ENCODE peak calls at places on chromosomes 1 and 21, in seven cellular contexts. Y is left ventricle myocardium inferior, R is psoas muscle, K is adrenal gland, I is GM23248, Z is neural progenitor cell, O is heart left ventricle. H is an unnamed sample.

GRCh38 chr1:17053071-17053684 is 654 bp downstream of the SDHB start:
- DNase-seq in Z (no peak), O (no peak), R (no peak), Y (no peak), K (no peak), I (peak; percentile 21), H (no peak)

GRCh38 chr1:21680918-21681317 is 11.8 kb upstream of the RAP1GAP start:
- DNase-seq in K (no peak), I (peak; percentile 78), O (no peak), Z (no peak), Y (no peak), R (no peak), H (no peak)

GRCh38 chr21:42858185-42858847 is 21.0 kb downstream of the WDR4 start:
- DNase-seq in O (no peak), K (no peak), Z (no peak), Y (no peak), I (no peak), R (no peak), H (no peak)

GRCh38 chr1:221117548-221117951 is 238.3 kb downstream of the HLX start:
- DNase-seq in Z (no peak), K (no peak), O (peak; percentile 25), R (peak; percentile 73), Y (peak; percentile 28), I (peak; percentile 91), H (peak; percentile 71)

GRCh38 chr1:113091988-113092602 is 19.1 kb downstream of the LRIG2 start:
- DNase-seq in Y (no peak), R (no peak), O (no peak), Z (no peak), K (no peak), I (no peak), H (no peak)

GRCh38 chr1:62595647-62596046 is 1.7 kb upstream of the ANGPTL3 start:
- DNase-seq in R (no peak), Y (no peak), Z (no peak), K (no peak), I (no peak), O (no peak), H (no peak)

GRCh38 chr1:22920734-22921451 is 51.8 kb downstream of the LACTBL1 start:
- DNase-seq in R (peak; percentile 4), K (no peak), O (no peak), Y (peak; percentile 37), Z (no peak), I (no peak), H (no peak)

GRCh38 chr1:197521118-197521739 is 253.2 kb downstream of the CRB1 start:
- DNase-seq in Y (no peak), O (no peak), I (peak; percentile 65), R (no peak), Z (peak; percentile 45), K (peak; percentile 19), H (no peak)

GRCh38 chr1:245560460-245560859 is 405.7 kb downstream of the KIF26B start:
- DNase-seq in O (no peak), I (no peak), Z (no peak), Y (no peak), R (no peak), K (no peak), H (no peak)

GRCh38 chr1:152419917-152420316 is 5.9 kb upstream of the CRNN start:
- DNase-seq in O (no peak), I (no peak), Y (no peak), K (no peak), R (no peak), Z (no peak), H (no peak)
- H3K9me3 ChIP-seq in O (peaks cover 3% of the 10 kb centered on the region), I (no peaks in the 10 kb centered on the region), Y (peaks cover 14% of the 10 kb centered on the region), K (no peaks in the 10 kb centered on the region), R (no peaks in the 10 kb centered on the region), Z (peaks cover 15% of the 10 kb centered on the region), H (no peaks in the 10 kb centered on the region)

DNA sequence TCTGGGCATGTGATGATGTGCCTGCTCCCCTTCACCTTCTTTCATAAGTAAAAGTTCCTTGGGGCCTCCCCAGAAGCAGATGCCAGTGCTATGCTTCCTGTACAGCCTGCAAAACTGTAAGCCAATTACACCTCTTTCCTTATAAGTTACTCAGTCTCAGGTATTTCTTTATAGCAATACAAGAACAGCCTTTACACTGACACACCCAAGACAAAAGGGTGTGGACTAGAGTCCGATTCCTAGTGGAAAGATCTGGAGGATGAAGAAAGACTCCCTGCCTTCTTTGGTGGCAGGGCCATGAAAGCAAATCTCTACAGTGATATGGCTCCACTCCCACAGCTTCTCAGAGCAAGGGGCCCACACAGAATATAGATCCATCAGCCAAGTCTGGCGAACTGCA is 209.7 kb upstream of the ST6GALNAC5 start:
- DNase-seq in R (no peak), I (no peak), O (no peak), K (no peak), Z (no peak), Y (no peak), H (no peak)
- H3K9me3 ChIP-seq in R (no peaks in the 10 kb centered on the region), I (no peaks in the 10 kb centered on the region), O (no peaks in the 10 kb centered on the region), K (no peaks in the 10 kb centered on the region), Z (no peaks in the 10 kb centered on the region), Y (peaks cover 4% of the 10 kb centered on the region), H (no peaks in the 10 kb centered on the region)

GRCh38 chr21:27077501-27077900 is 110.6 kb upstream of the ADAMTS5 start:
- DNase-seq in Z (no peak), Y (no peak), K (no peak), O (no peak), I (peak; percentile 64), R (no peak), H (no peak)
- H3K9me3 ChIP-seq in Z (no peaks in the 10 kb centered on the region), Y (no peaks in the 10 kb centered on the region), K (no peaks in the 10 kb centered on the region), O (no peaks in the 10 kb centered on the region), I (no peaks in the 10 kb centered on the region), R (no peaks in the 10 kb centered on the region), H (no peaks in the 10 kb centered on the region)

DNA sequence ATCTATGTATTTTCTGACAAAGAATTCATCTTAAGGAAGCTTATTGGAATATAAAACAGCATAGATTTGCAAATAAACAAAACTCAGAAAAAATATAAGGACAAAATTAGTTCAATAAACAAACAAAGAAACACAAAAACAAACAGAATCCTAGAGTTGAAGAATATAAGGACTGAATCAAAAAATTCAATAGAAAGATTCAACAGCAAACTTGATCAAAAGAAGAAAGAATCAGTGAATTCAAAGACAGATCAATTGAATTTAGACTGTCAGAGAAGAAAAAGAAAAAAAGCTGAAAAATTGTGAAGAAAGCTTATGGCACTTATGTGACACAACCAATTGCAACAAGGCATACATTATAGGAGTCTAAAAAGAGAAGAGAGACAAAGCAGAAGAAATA is 770.0 kb upstream of the RGS18 start:
- DNase-seq in Z (no peak), I (no peak), O (no peak), Y (no peak), K (no peak), R (no peak), H (no peak)
- H3K9me3 ChIP-seq in Z (no peaks in the 10 kb centered on the region), I (no peaks in the 10 kb centered on the region), O (peaks cover 15% of the 10 kb centered on the region), Y (peaks cover 54% of the 10 kb centered on the region), K (no peaks in the 10 kb centered on the region), R (no peaks in the 10 kb centered on the region), H (peaks cover 14% of the 10 kb centered on the region)

GRCh38 chr1:49307452-49307851 is 530.8 kb upstream of the BEND5 start:
- DNase-seq in K (no peak), R (no peak), Z (no peak), I (no peak), Y (no peak), O (no peak), H (no peak)

GRCh38 chr1:49306507-49307070 is 529.9 kb upstream of the BEND5 start:
- DNase-seq in O (no peak), I (no peak), R (no peak), K (no peak), Z (no peak), Y (no peak), H (no peak)
- H3K9me3 ChIP-seq in O (peaks cover 2% of the 10 kb centered on the region), I (no peaks in the 10 kb centered on the region), R (no peaks in the 10 kb centered on the region), K (no peaks in the 10 kb centered on the region), Z (peaks cover 40% of the 10 kb centered on the region), Y (peaks cover 15% of the 10 kb centered on the region), H (no peaks in the 10 kb centered on the region)

DNA sequence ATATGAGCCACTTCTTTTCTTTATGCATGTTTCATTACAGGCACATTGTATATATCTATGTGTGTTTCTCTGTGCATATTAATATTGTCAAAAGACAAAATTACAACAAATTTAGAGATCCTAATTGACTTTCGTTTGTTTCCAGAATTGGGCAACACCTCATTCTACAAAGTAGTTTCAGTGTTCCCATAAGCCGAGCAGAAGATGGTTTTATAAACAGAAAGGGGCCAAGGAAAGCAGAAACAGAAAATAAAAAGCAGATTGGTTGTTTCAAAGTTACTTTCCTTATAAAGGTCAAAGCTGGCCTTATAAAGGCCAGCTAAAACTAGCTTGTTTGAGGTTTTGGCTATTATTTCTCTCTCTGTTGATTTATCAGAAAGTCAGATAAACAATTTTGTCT is 116.2 kb upstream of the FGGY start:
- DNase-seq in R (no peak), Z (no peak), I (no peak), O (no peak), K (no peak), Y (no peak), H (no peak)
- H3K9me3 ChIP-seq in R (no peaks in the 10 kb centered on the region), Z (no peaks in the 10 kb centered on the region), I (no peaks in the 10 kb centered on the region), O (no peaks in the 10 kb centered on the region), K (no peaks in the 10 kb centered on the region), Y (peaks cover 4% of the 10 kb centered on the region), H (no peaks in the 10 kb centered on the region)

DNA sequence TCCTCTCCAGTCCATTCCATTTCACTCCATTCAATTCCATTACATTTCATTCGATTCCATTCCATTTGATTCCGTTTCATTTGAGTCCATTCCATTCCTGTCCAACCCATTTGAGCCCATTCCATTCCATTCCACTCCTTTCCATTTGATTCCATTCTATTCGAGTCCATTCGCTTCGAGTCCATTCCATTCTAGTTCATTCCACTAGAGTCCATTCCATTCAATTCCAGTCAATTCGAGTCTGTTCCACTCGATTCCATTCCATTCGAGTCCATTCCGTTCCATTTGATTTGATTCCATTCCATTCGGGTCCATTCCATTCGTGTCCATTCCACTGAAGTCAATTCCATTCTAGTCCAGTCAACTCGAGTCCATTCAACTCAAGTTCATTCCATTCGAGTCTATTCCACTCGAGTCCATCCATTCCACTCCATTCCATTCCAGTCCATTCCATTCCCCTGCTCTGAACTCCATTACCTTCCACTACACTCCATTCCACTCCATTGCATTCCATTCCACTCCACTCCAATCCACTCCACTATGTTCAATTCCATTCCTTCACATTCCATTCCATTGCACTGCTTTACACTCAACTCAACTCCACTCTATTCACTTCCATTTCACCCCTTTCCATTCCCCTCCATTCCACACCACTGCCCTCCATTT is 2569.4 kb upstream of the TPTE start:
- DNase-seq in Z (no peak), O (no peak), I (no peak), Y (no peak), K (no peak), R (no peak), H (no peak)
- H3K9me3 ChIP-seq in Z (peaks cover 96% of the 10 kb centered on the region), O (peaks cover 100% of the 10 kb centered on the region), I (peaks cover 36% of the 10 kb centered on the region), Y (no peaks in the 10 kb centered on the region), K (peaks cover 67% of the 10 kb centered on the region), R (peaks cover 82% of the 10 kb centered on the region), H (peaks cover 78% of the 10 kb centered on the region)